ENCODE peak calls at places on chromosomes 12 and 14, in nine cellular contexts. One of them, this sample, is unnamed.

GRCh38 chr12:130163461-130164215 is 1.4 kb downstream of the FZD10 start:
- DNase-seq in esophagus squamous epithelium: no peak
- DNase-seq in breast epithelium: no peak
- DNase-seq in IMR-90: no peak
- DNase-seq in heart left ventricle: no peak
- DNase-seq in tibial nerve: no peak
- DNase-seq in A549: no peak
- DNase-seq in HCT116: no peak
- DNase-seq in thyroid gland: no peak
- DNase-seq in this sample: no peak

GRCh38 chr12:25469368-25469767 is 83.7 kb downstream of the LMNTD1 start:
- DNase-seq in esophagus squamous epithelium: no peak
- DNase-seq in breast epithelium: no peak
- DNase-seq in IMR-90: peak; percentile 61
- DNase-seq in heart left ventricle: no peak
- DNase-seq in tibial nerve: no peak
- DNase-seq in A549: no peak
- DNase-seq in HCT116: no peak
- DNase-seq in thyroid gland: no peak
- DNase-seq in this sample: no peak

GRCh38 chr14:35807131-35807961 is 1.7 kb downstream of the RALGAPA1 start:
- DNase-seq in esophagus squamous epithelium: no peak
- DNase-seq in breast epithelium: no peak
- DNase-seq in IMR-90: no peak
- DNase-seq in heart left ventricle: no peak
- DNase-seq in tibial nerve: no peak
- DNase-seq in A549: no peak
- DNase-seq in HCT116: no peak
- DNase-seq in thyroid gland: no peak
- DNase-seq in this sample: no peak

GRCh38 chr12:61694214-61694613 is 566.0 kb upstream of the USP15 start:
- DNase-seq in esophagus squamous epithelium: no peak
- DNase-seq in breast epithelium: no peak
- DNase-seq in IMR-90: no peak
- DNase-seq in heart left ventricle: no peak
- DNase-seq in tibial nerve: no peak
- DNase-seq in A549: no peak
- DNase-seq in HCT116: no peak
- DNase-seq in thyroid gland: no peak
- DNase-seq in this sample: no peak

GRCh38 chr14:67583711-67584644 is 16.1 kb downstream of the PIGH start:
- DNase-seq in esophagus squamous epithelium: no peak
- DNase-seq in breast epithelium: no peak
- DNase-seq in IMR-90: peak; percentile 52
- DNase-seq in heart left ventricle: peak; percentile 23
- DNase-seq in tibial nerve: peak; percentile 51
- DNase-seq in A549: peak; percentile 81
- DNase-seq in HCT116: peak; percentile 47
- DNase-seq in thyroid gland: peak; percentile 37
- DNase-seq in this sample: peak; percentile 46

GRCh38 chr14:41718477-41719166 is 111.9 kb downstream of the LRFN5 start:
- DNase-seq in esophagus squamous epithelium: no peak
- DNase-seq in breast epithelium: no peak
- DNase-seq in IMR-90: no peak
- DNase-seq in heart left ventricle: no peak
- DNase-seq in tibial nerve: no peak
- DNase-seq in A549: no peak
- DNase-seq in HCT116: no peak
- DNase-seq in thyroid gland: no peak
- DNase-seq in this sample: no peak

GRCh38 chr14:57820581-57820980 is 45.3 kb downstream of the SLC35F4 start:
- DNase-seq in esophagus squamous epithelium: no peak
- DNase-seq in breast epithelium: no peak
- DNase-seq in IMR-90: no peak
- DNase-seq in heart left ventricle: no peak
- DNase-seq in tibial nerve: no peak
- DNase-seq in A549: no peak
- DNase-seq in HCT116: no peak
- DNase-seq in thyroid gland: no peak
- DNase-seq in this sample: no peak

GRCh38 chr14:64673329-64673728 is 30.9 kb upstream of the PLEKHG3 start:
- DNase-seq in esophagus squamous epithelium: no peak
- DNase-seq in breast epithelium: no peak
- DNase-seq in IMR-90: no peak
- DNase-seq in heart left ventricle: no peak
- DNase-seq in tibial nerve: no peak
- DNase-seq in A549: no peak
- DNase-seq in HCT116: no peak
- DNase-seq in thyroid gland: no peak
- DNase-seq in this sample: no peak

GRCh38 chr12:21429994-21430393 is 7.5 kb upstream of the PYROXD1 start:
- DNase-seq in esophagus squamous epithelium: no peak
- DNase-seq in breast epithelium: no peak
- DNase-seq in IMR-90: no peak
- DNase-seq in heart left ventricle: no peak
- DNase-seq in tibial nerve: no peak
- DNase-seq in A549: no peak
- DNase-seq in HCT116: no peak
- DNase-seq in thyroid gland: no peak
- DNase-seq in this sample: no peak

GRCh38 chr14:67420102-67420739 is 8.3 kb upstream of the PLEK2 start:
- DNase-seq in esophagus squamous epithelium: no peak
- DNase-seq in breast epithelium: no peak
- DNase-seq in IMR-90: no peak
- DNase-seq in heart left ventricle: no peak
- DNase-seq in tibial nerve: no peak
- DNase-seq in A549: no peak
- DNase-seq in HCT116: no peak
- DNase-seq in thyroid gland: no peak
- DNase-seq in this sample: no peak

GRCh38 chr14:69768873-69769272 is 1.9 kb downstream of the SRSF5 start:
- DNase-seq in esophagus squamous epithelium: no peak
- DNase-seq in breast epithelium: no peak
- DNase-seq in IMR-90: no peak
- DNase-seq in heart left ventricle: no peak
- DNase-seq in tibial nerve: no peak
- DNase-seq in A549: no peak
- DNase-seq in HCT116: no peak
- DNase-seq in thyroid gland: no peak
- DNase-seq in this sample: no peak

GRCh38 chr14:35406811-35407630 is 2.5 kb upstream of the NFKBIA start:
- DNase-seq in esophagus squamous epithelium: no peak
- DNase-seq in breast epithelium: no peak
- DNase-seq in IMR-90: peak; percentile 74
- DNase-seq in heart left ventricle: no peak
- DNase-seq in tibial nerve: peak; percentile 52
- DNase-seq in A549: peak; percentile 86
- DNase-seq in HCT116: peak; percentile 56
- DNase-seq in thyroid gland: no peak
- DNase-seq in this sample: peak; percentile 45

GRCh38 chr14:83779266-83779665 is 1750.7 kb upstream of the FLRT2 start:
- DNase-seq in esophagus squamous epithelium: no peak
- DNase-seq in breast epithelium: no peak
- DNase-seq in IMR-90: peak; percentile 78
- DNase-seq in heart left ventricle: no peak
- DNase-seq in tibial nerve: no peak
- DNase-seq in A549: no peak
- DNase-seq in HCT116: no peak
- DNase-seq in thyroid gland: no peak
- DNase-seq in this sample: no peak

GRCh38 chr14:21098892-21099595 is 589 bp upstream of the ZNF219 start:
- DNase-seq in esophagus squamous epithelium: no peak
- DNase-seq in breast epithelium: no peak
- DNase-seq in IMR-90: no peak
- DNase-seq in heart left ventricle: no peak
- DNase-seq in tibial nerve: no peak
- DNase-seq in A549: no peak
- DNase-seq in HCT116: no peak
- DNase-seq in thyroid gland: no peak
- DNase-seq in this sample: no peak

DNA sequence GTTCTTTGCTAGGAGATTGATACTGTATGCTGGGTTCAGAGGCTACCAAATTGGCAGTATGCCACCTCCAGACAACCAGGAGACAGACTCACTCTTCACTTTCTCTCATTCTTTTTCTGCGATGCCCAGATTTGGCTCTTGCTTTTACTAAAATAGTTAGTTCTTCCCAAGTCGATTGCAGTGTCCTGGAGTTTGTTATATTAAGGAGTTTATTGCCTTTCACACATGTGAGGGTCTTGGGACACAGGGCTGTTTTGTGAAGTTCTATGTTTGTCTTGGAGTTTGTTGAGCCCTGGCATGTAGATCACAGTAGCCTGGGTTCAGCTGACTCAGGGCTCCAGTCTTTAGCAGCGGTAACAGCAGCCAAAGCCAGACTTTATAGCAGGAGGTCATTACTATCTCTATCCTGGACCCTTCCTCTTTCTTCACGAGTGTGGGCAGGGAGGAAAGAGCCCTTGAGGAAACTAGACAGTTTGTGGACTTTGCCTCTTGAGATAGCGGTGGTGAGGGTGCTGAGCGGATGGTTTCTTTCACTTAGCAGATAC is 1.6 kb downstream of the MLEC start:
- DNase-seq in esophagus squamous epithelium: no peak
- DNase-seq in breast epithelium: no peak
- DNase-seq in IMR-90: no peak
- DNase-seq in heart left ventricle: no peak
- DNase-seq in tibial nerve: no peak
- DNase-seq in A549: no peak
- DNase-seq in HCT116: no peak
- DNase-seq in thyroid gland: peak; percentile 27
- DNase-seq in this sample: no peak
- TF ChIP-seq POLR2A in esophagus squamous epithelium: no peak
- TF ChIP-seq POLR2A in breast epithelium: no peak
- TF ChIP-seq POLR2A in IMR-90: no peak
- TF ChIP-seq POLR2A in heart left ventricle: no peak
- TF ChIP-seq POLR2A in tibial nerve: no peak
- TF ChIP-seq POLR2A in A549: no peak
- TF ChIP-seq POLR2A in HCT116: no peak
- TF ChIP-seq POLR2A in thyroid gland: no peak
- TF ChIP-seq POLR2A in this sample: no peak

GRCh38 chr12:93569656-93570551 is 2.6 kb upstream of the SOCS2 start:
- DNase-seq in esophagus squamous epithelium: peak; percentile 16
- DNase-seq in breast epithelium: peak; percentile 66
- DNase-seq in IMR-90: peak; percentile 84
- DNase-seq in heart left ventricle: peak; percentile 92
- DNase-seq in tibial nerve: peak; percentile 85
- DNase-seq in A549: peak; percentile 96
- DNase-seq in HCT116: peak; percentile 72
- DNase-seq in thyroid gland: peak; percentile 89
- DNase-seq in this sample: peak; percentile 83
- TF ChIP-seq POLR2A in esophagus squamous epithelium: no peak
- TF ChIP-seq POLR2A in breast epithelium: no peak
- TF ChIP-seq POLR2A in IMR-90: no peak
- TF ChIP-seq POLR2A in heart left ventricle: no peak
- TF ChIP-seq POLR2A in tibial nerve: peak; percentile 7
- TF ChIP-seq POLR2A in A549: no peak
- TF ChIP-seq POLR2A in HCT116: no peak
- TF ChIP-seq POLR2A in thyroid gland: no peak
- TF ChIP-seq POLR2A in this sample: peak; percentile 24

GRCh38 chr14:74491952-74492351 is 1.2 kb downstream of the NPC2 start:
- DNase-seq in esophagus squamous epithelium: no peak
- DNase-seq in breast epithelium: no peak
- DNase-seq in IMR-90: peak; percentile 40
- DNase-seq in heart left ventricle: no peak
- DNase-seq in tibial nerve: no peak
- DNase-seq in A549: peak; percentile 50
- DNase-seq in HCT116: no peak
- DNase-seq in thyroid gland: peak; percentile 39
- DNase-seq in this sample: no peak

GRCh38 chr14:74492413-74493342 is at the start of gene NPC2:
- DNase-seq in esophagus squamous epithelium: no peak
- DNase-seq in breast epithelium: no peak
- DNase-seq in IMR-90: no peak
- DNase-seq in heart left ventricle: no peak
- DNase-seq in tibial nerve: no peak
- DNase-seq in A549: no peak
- DNase-seq in HCT116: no peak
- DNase-seq in thyroid gland: no peak
- DNase-seq in this sample: no peak

GRCh38 chr14:74488788-74489397 is 4.2 kb downstream of the NPC2 start:
- DNase-seq in esophagus squamous epithelium: no peak
- DNase-seq in breast epithelium: no peak
- DNase-seq in IMR-90: peak; percentile 67
- DNase-seq in heart left ventricle: no peak
- DNase-seq in tibial nerve: no peak
- DNase-seq in A549: no peak
- DNase-seq in HCT116: peak; percentile 60
- DNase-seq in thyroid gland: no peak
- DNase-seq in this sample: no peak

GRCh38 chr14:74495356-74495755 is 1.8 kb downstream of the ISCA2 start:
- DNase-seq in esophagus squamous epithelium: no peak
- DNase-seq in breast epithelium: no peak
- DNase-seq in IMR-90: no peak
- DNase-seq in heart left ventricle: no peak
- DNase-seq in tibial nerve: no peak
- DNase-seq in A549: no peak
- DNase-seq in HCT116: no peak
- DNase-seq in thyroid gland: no peak
- DNase-seq in this sample: no peak

DNA sequence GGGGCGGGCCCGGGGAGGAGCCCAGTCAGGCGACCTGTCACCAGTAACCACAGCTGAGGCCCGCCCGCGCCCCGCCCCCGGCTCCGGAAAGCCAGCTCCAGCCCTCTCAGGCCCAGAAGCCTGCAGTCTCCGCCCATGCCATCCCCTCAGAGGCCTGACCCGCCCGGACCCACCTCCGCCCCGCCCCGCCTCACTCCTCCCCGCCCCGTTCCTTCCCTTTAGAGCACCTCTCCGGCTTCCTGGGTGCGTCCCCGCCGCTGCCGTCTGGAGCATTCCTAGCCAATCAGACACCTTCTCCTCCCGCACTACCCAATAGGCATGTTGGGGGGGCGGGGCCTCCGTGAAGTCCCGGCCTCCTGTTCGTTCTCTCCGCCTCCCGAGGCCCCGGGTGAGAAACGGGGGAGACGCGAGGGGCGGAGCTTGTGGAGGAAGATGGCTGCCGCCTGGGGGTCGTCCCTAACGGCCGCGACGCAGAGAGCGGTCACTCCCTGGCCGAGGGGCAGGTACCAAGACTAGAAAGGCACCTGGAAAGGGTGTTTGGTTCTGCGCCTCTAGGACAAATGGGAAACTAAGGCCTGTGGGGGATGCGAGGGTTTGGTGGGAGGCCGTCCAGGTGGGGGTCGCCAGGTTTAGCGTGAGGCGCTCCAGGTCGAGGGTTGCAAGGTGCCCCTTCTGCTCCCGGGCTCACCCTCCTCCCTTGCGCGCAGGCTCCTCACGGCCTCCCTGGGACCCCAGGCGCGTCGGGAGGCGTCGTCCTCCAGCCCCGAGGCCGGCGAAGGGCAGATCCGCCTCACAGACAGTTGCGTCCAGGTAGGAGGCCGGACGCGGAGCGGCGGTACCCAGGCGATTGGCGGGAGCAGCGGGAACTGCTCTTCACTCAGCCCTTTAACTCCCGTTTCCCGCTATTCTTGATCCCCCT is at the start of gene ISCA2:
- DNase-seq in esophagus squamous epithelium: peak; percentile 100
- DNase-seq in breast epithelium: peak; percentile 100
- DNase-seq in IMR-90: peak; percentile 99
- DNase-seq in heart left ventricle: peak; percentile 100
- DNase-seq in tibial nerve: peak; percentile 98
- DNase-seq in A549: peak; percentile 98
- DNase-seq in HCT116: peak; percentile 97
- DNase-seq in thyroid gland: peak; percentile 100
- DNase-seq in this sample: peak; percentile 100
- TF ChIP-seq POLR2A in esophagus squamous epithelium: no peak
- TF ChIP-seq POLR2A in breast epithelium: peak; percentile 75
- TF ChIP-seq POLR2A in IMR-90: peak; percentile 63
- TF ChIP-seq POLR2A in heart left ventricle: no peak
- TF ChIP-seq POLR2A in tibial nerve: peak; percentile 34
- TF ChIP-seq POLR2A in A549: peak; percentile 82
- TF ChIP-seq POLR2A in HCT116: no peak
- TF ChIP-seq POLR2A in thyroid gland: no peak
- TF ChIP-seq POLR2A in this sample: peak; percentile 75

GRCh38 chr12:128829870-128830504 is 6.2 kb upstream of the SLC15A4 start:
- DNase-seq in esophagus squamous epithelium: no peak
- DNase-seq in breast epithelium: no peak
- DNase-seq in IMR-90: no peak
- DNase-seq in heart left ventricle: no peak
- DNase-seq in tibial nerve: no peak
- DNase-seq in A549: no peak
- DNase-seq in HCT116: no peak
- DNase-seq in thyroid gland: no peak
- DNase-seq in this sample: no peak
- TF ChIP-seq POLR2A in esophagus squamous epithelium: no peak
- TF ChIP-seq POLR2A in breast epithelium: no peak
- TF ChIP-seq POLR2A in IMR-90: no peak
- TF ChIP-seq POLR2A in heart left ventricle: no peak
- TF ChIP-seq POLR2A in tibial nerve: no peak
- TF ChIP-seq POLR2A in A549: no peak
- TF ChIP-seq POLR2A in HCT116: no peak
- TF ChIP-seq POLR2A in thyroid gland: no peak
- TF ChIP-seq POLR2A in this sample: no peak

This sample was measured in prostate gland.